ENCODE peak calls at places on chromosomes 11 and 22, in eight cellular contexts. P, T, O, J, A, Q, X and B are unnamed samples. For H3K4me1 and H3K9me3, the result is how much of the 10 kb centered on the place peaks cover.

GRCh38 chr11:104531075-104531474 is 367.1 kb upstream of the PDGFD start:
- DNase-seq in P (peak), T (no peak), O (no peak), J (no peak), A (no peak), Q (no peak), X (peak), B (no peak)

GRCh38 chr11:106077609-106078517 is at the start of gene AASDHPPT:
- DNase-seq in P (peak), T (peak), O (no peak), J (no peak), A (no peak), Q (no peak), X (no peak), B (no peak)

GRCh38 chr11:27926981-27927481 is 180.9 kb downstream of the KIF18A start:
- DNase-seq in P (no peak), T (no peak), O (no peak), J (no peak), A (no peak), Q (no peak), X (no peak), B (no peak)

GRCh38 chr11:113114452-113115027 is 153.3 kb downstream of the NCAM1 start:
- DNase-seq in P (peak), T (no peak), O (peak), J (peak), A (peak), Q (no peak), X (no peak), B (peak)

GRCh38 chr11:46916669-46917108 is 1.7 kb downstream of the LRP4 start:
- DNase-seq in P (peak), T (no peak), O (peak), J (peak), A (peak), Q (no peak), X (no peak), B (peak)

GRCh38 chr11:59600234-59600633 is 15.3 kb downstream of the OSBP start:
- DNase-seq in P (no peak), T (no peak), O (no peak), J (no peak), A (no peak), Q (no peak), X (no peak), B (no peak)

GRCh38 chr22:26016916-26017315 is 152.3 kb upstream of the SEZ6L start:
- DNase-seq in P (no peak), T (no peak), O (no peak), J (no peak), A (no peak), Q (no peak), X (no peak), B (no peak)

GRCh38 chr22:38144025-38144405 is 33.5 kb upstream of the BAIAP2L2 start:
- DNase-seq in P (peak), T (peak), O (peak), J (no peak), A (no peak), Q (peak), X (no peak), B (peak)

GRCh38 chr11:78203184-78203583 is 14.5 kb downstream of the USP35 start:
- DNase-seq in P (no peak), T (no peak), O (peak), J (no peak), A (no peak), Q (no peak), X (peak), B (no peak)

GRCh38 chr11:76636826-76637460 is 33.6 kb downstream of the LRRC32 start:
- DNase-seq in P (no peak), T (no peak), O (no peak), J (no peak), A (no peak), Q (no peak), X (no peak), B (no peak)

GRCh38 chr22:41517172-41518047 is 26.9 kb downstream of the POLR3H start:
- DNase-seq in P (peak), T (no peak), O (peak), J (peak), A (peak), Q (no peak), X (peak), B (peak)

GRCh38 chr22:42949159-42949558 is 65.8 kb downstream of the PACSIN2 start:
- DNase-seq in P (no peak), T (no peak), O (peak), J (no peak), A (no peak), Q (peak), X (no peak), B (no peak)

GRCh38 chr11:84714316-84714780 is 912.8 kb downstream of the DLG2 start:
- DNase-seq in P (peak), T (peak), O (no peak), J (peak), A (no peak), Q (no peak), X (no peak), B (peak)

GRCh38 chr22:44523981-44524759 is 26.1 kb upstream of the RTL6 start:
- DNase-seq in P (no peak), T (no peak), O (no peak), J (no peak), A (peak), Q (peak), X (no peak), B (no peak)

GRCh38 chr11:14232652-14233051 is 126.3 kb downstream of the RRAS2 start:
- DNase-seq in P (no peak), T (no peak), O (no peak), J (no peak), A (no peak), Q (no peak), X (no peak), B (no peak)

GRCh38 chr11:1297576-1298473 is 11.6 kb downstream of the TOLLIP start:
- DNase-seq in P (no peak), T (no peak), O (no peak), J (peak), A (peak), Q (peak), X (no peak), B (no peak)

GRCh38 chr11:3123316-3123715 is 41.8 kb downstream of the OSBPL5 start:
- DNase-seq in P (no peak), T (no peak), O (peak), J (peak), A (peak), Q (peak), X (no peak), B (peak)

GRCh38 chr11:117187428-117187798 is 8.9 kb downstream of the SIDT2 start:
- DNase-seq in P (no peak), T (no peak), O (peak), J (no peak), A (no peak), Q (no peak), X (no peak), B (peak)
- H3K4me1 ChIP-seq in P (under half), T (under half), O (under half), J (under half), A (under half), Q (under half), X (under half), B (under half)

GRCh38 chr22:46262449-46263207 is 515 bp downstream of the PKDREJ start:
- DNase-seq in P (no peak), T (no peak), O (peak), J (peak), A (peak), Q (no peak), X (peak), B (peak)
- H3K9me3 ChIP-seq in P (under half), T (under half), O (under half), J (under half), A (under half), Q (under half), X (under half), B (under half)

GRCh38 chr11:70826541-70826943 is 425.8 kb downstream of the SHANK2 start:
- DNase-seq in P (no peak), T (no peak), O (no peak), J (no peak), A (no peak), Q (no peak), X (no peak), B (no peak)

GRCh38 chr11:70825893-70826540 is 426.4 kb downstream of the SHANK2 start:
- DNase-seq in P (no peak), T (no peak), O (no peak), J (no peak), A (no peak), Q (no peak), X (no peak), B (no peak)

GRCh38 chr11:70826950-70827349 is 425.4 kb downstream of the SHANK2 start:
- DNase-seq in P (no peak), T (no peak), O (no peak), J (no peak), A (no peak), Q (no peak), X (no peak), B (no peak)

GRCh38 chr11:70823771-70824170 is 425.4 kb downstream of the CTTN start:
- DNase-seq in P (no peak), T (no peak), O (no peak), J (no peak), A (no peak), Q (no peak), X (no peak), B (no peak)

DNA sequence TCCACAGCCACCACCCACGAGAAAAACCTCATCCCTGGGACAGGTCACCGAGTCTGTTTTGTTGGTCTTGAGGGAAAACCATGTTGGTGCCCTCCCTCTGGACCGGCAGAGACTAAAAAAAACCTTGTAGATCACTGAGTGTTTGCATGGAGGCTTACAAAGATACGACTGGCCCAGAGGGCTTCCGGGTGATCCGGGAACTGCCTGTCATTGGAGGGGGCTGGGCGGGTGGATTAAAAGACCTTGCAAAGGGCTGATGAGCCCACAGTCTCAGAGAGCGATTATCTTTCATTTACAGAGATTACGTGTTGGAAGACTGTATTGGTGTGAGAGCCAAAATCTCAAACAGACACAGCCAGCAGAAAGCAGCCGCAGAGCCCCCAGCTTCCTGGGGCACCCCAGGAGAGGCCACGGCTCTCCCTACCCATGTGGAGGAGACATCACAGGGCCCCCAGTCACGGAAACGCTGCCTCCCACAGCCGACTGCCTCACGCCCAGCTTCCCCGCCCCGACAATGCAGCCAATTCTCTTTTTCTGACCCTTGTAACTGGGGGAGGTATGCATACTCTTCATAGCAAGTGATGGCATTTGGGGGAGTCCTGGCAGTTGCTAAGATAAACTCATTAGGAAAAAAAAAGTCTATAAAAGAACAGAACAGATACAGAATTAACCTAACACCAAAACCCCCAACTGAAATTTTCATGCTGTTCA is 426.4 kb downstream of the CTTN start:
- DNase-seq in P (no peak), T (no peak), O (no peak), J (no peak), A (no peak), Q (no peak), X (no peak), B (no peak)
- H3K4me3 ChIP-seq in P (no peak), T (no peak), O (no peak), J (no peak), A (no peak), Q (no peak), X (no peak), B (no peak)

GRCh38 chr11:117983163-117983475 is 3.1 kb upstream of the IL10RA start:
- DNase-seq in P (no peak), T (no peak), O (no peak), J (no peak), A (no peak), Q (no peak), X (no peak), B (no peak)

GRCh38 chr11:117984471-117984870 is 1.7 kb upstream of the IL10RA start:
- DNase-seq in P (no peak), T (no peak), O (no peak), J (no peak), A (no peak), Q (no peak), X (no peak), B (no peak)

GRCh38 chr11:117989351-117990102 is 3.3 kb downstream of the IL10RA start:
- DNase-seq in P (no peak), T (no peak), O (no peak), J (no peak), A (no peak), Q (no peak), X (no peak), B (no peak)

GRCh38 chr11:117985953-117986887 is at the start of gene IL10RA:
- DNase-seq in P (peak), T (peak), O (peak), J (peak), A (peak), Q (peak), X (peak), B (peak)

DNA sequence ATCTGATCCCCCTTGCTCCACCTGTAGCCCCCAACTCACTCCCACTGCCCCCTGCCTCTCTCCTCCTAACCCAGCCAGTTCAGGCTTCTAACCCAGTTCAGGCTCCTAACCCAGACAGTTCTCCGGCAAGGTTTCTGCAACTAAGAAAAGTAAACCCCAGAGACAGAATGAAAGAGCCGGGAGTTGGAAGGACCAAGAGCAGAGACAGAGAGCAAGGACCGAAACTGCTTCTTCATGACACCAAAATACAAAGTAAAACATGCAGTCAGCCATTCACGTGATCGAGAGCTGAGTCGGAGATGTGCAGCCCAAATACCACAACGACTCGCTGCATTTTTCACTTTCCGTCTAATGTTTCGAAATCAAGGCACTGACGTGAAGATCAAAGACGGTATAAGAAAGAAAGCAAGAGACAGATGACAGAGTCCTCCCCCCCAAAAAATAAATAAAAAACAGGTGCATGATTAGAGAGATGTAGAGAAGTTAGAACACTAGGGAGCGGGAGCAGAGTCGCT is 844 bp downstream of the IL10RA start:
- DNase-seq in P (no peak), T (no peak), O (no peak), J (no peak), A (no peak), Q (no peak), X (peak), B (no peak)
- H3K4me1 ChIP-seq in P (under half), T (under half), O (under half), J (under half), A (under half), Q (under half), X (half or more), B (under half)

GRCh38 chr11:60679879-60680278 is 19.5 kb upstream of the MS4A8 start:
- DNase-seq in P (no peak), T (no peak), O (no peak), J (no peak), A (no peak), Q (no peak), X (no peak), B (no peak)

DNA sequence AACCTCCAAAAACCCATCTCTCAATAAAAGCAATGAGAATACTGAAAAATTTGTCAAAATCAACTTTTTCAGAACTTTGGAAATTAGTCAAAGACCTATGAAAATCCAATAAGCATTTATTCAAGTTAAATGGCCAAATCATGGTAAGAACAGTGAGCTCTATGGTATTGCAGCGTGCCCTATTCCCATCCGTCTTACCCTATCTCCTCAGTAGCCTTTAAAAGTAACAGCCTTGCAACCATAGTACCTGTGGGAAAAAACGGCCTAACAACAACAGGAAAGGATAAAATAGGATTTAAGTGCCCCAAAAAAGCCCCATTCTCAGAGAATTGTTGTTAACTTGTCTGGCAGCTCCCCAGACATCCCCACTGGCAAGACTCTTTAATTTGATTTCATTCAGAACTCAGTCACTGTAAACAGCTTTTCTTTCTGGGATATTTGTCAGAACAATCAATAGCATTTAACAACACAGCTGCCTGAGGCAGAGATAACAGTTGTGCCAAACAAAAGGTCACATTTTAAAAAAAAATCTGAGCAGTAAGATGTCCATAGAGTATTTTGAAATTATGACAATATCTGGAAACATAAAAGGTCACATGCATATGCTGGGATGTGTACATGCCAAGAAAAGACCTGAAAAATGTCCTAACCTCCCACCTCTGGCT is 18.8 kb upstream of the MS4A8 start:
- DNase-seq in P (no peak), T (no peak), O (no peak), J (no peak), A (no peak), Q (no peak), X (no peak), B (no peak)
- H3K9me3 ChIP-seq in P (under half), T (under half), O (under half), J (under half), A (under half), Q (under half), X (under half), B (under half)

GRCh38 chr11:5226732-5227327 is at the start of gene HBB:
- DNase-seq in P (no peak), T (no peak), O (no peak), J (no peak), A (no peak), Q (no peak), X (no peak), B (no peak)
- H3K4me3 ChIP-seq in P (no peak), T (no peak), O (no peak), J (no peak), A (no peak), Q (no peak), X (no peak), B (no peak)

DNA sequence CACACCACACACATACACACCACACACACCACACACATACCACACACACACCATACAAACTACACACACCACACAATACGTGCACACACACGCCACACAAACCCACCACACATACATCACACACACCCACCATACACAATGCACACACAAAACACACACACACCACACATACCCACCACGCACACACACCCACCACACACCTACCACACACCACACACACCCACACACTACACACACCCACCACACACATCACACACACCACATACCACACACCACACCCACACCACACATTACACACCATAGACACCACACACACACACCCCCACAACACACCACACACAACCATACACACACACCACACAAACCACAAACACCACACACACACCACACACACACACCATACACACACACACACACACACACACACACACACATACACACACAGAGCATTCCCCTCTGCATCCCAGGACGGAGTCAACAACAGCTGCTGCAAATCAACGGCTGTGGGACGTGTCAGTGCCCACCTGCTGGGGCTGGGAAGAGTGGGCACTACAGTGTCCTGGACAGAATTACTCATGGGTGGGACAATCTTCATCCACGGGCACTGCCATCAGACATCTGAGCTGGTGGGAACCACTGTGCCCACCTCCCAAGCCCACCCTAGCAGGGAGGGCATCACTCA is 8.5 kb downstream of the TP53I11 start:
- DNase-seq in P (no peak), T (no peak), O (no peak), J (no peak), A (no peak), Q (no peak), X (no peak), B (no peak)
- H3K4me1 ChIP-seq in P (under half), T (under half), O (under half), J (under half), A (under half), Q (half or more), X (under half), B (under half)

DNA sequence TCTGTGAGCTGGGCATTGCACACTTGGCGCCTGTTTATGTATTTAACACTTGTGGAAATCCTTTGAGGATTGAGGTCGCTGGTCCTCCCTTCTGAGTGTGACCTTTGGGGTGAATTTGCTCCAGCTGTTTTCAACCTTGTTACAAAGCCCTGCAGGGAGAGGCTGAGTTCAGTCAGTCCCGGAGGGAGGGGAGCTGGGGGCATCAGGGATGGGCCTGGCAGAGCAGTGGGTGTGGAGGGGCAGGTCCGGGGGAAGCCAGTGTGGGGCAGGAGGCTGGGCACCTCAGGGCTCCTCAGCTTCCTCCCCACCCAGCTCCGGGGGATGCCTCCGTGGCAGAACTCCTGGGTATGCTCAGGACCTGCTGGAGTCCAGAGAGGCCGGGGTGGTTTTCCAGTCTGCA is 977.2 kb downstream of the TBC1D22A start:
- DNase-seq in P (no peak), T (no peak), O (no peak), J (no peak), A (no peak), Q (no peak), X (no peak), B (no peak)
- H3K9me3 ChIP-seq in P (under half), T (under half), O (under half), J (under half), A (under half), Q (under half), X (under half), B (under half)

GRCh38 chr22:31247726-31248125 is 35.6 kb downstream of the LIMK2 start:
- DNase-seq in P (no peak), T (no peak), O (no peak), J (no peak), A (no peak), Q (no peak), X (no peak), B (no peak)
- H3K4me3 ChIP-seq in P (no peak), T (no peak), O (no peak), J (peak), A (peak), Q (peak), X (peak), B (no peak)